ENCODE peak calls at places on chromosomes 12 and 14, in five cellular contexts. Z, X, C, P and H are unnamed samples.

GRCh38 chr12:132503611-132504204 is 13.8 kb downstream of the FBRSL1 start:
- DNase-seq in Z (no peak), X (no peak), C (no peak), P (no peak), H (no peak)

GRCh38 chr14:60650382-60650961 is 1.2 kb upstream of the SIX1 start:
- DNase-seq in Z (no peak), X (no peak), C (peak), P (no peak), H (no peak)

GRCh38 chr12:42742691-42743090 is 153.1 kb upstream of the PRICKLE1 start:
- DNase-seq in Z (peak), X (no peak), C (no peak), P (no peak), H (no peak)

GRCh38 chr12:121536058-121536928 is 44.5 kb downstream of the KDM2B start:
- DNase-seq in Z (peak), X (no peak), C (peak), P (peak), H (peak)

GRCh38 chr14:71650187-71650586 is 282.0 kb upstream of the RGS6 start:
- DNase-seq in Z (no peak), X (no peak), C (peak), P (no peak), H (no peak)

GRCh38 chr14:104555621-104556255 is 23.8 kb upstream of the C14orf180 start:
- DNase-seq in Z (no peak), X (no peak), C (no peak), P (no peak), H (no peak)

GRCh38 chr12:52175411-52176350 is 16.1 kb downstream of the KRT80 start:
- DNase-seq in Z (no peak), X (no peak), C (no peak), P (no peak), H (no peak)

GRCh38 chr12:83414981-83415380 is 728.3 kb downstream of the TMTC2 start:
- DNase-seq in Z (no peak), X (no peak), C (no peak), P (no peak), H (no peak)

GRCh38 chr14:91649930-91650329 is 82.0 kb downstream of the CATSPERB start:
- DNase-seq in Z (peak), X (no peak), C (peak), P (peak), H (peak)

GRCh38 chr12:22121224-22121623 is 75.2 kb downstream of the CMAS start:
- DNase-seq in Z (peak), X (no peak), C (no peak), P (peak), H (no peak)

GRCh38 chr14:93051600-93052546 is 63.9 kb downstream of the ITPK1 start:
- DNase-seq in Z (no peak), X (no peak), C (no peak), P (no peak), H (no peak)

GRCh38 chr12:87216436-87216835 is 812.8 kb downstream of the C12orf50 start:
- DNase-seq in Z (no peak), X (no peak), C (peak), P (no peak), H (no peak)

GRCh38 chr12:59459966-59460365 is 135.9 kb upstream of the SLC16A7 start:
- DNase-seq in Z (no peak), X (no peak), C (peak), P (no peak), H (no peak)

GRCh38 chr12:50676761-50677160 is 87.1 kb upstream of the ATF1 start:
- DNase-seq in Z (no peak), X (no peak), C (no peak), P (no peak), H (no peak)

GRCh38 chr14:22691171-22691570 is 47.0 kb upstream of the OR6J1 start:
- DNase-seq in Z (no peak), X (no peak), C (peak), P (no peak), H (no peak)

GRCh38 chr14:59395672-59396071 is 69.5 kb downstream of the GPR135 start:
- DNase-seq in Z (no peak), X (no peak), C (no peak), P (no peak), H (no peak)

GRCh38 chr14:80974338-80975078 is 19.1 kb downstream of the TSHR start:
- DNase-seq in Z (no peak), X (no peak), C (no peak), P (no peak), H (no peak)

GRCh38 chr12:117143008-117143532 is 43.9 kb upstream of the TESC start:
- DNase-seq in Z (peak), X (no peak), C (peak), P (no peak), H (no peak)

GRCh38 chr12:48184549-48184922 is 1.1 kb downstream of the CCDC184 start:
- DNase-seq in Z (no peak), X (no peak), C (no peak), P (no peak), H (no peak)

GRCh38 chr14:63398952-63399351 is 80.2 kb upstream of the GPHB5 start:
- DNase-seq in Z (no peak), X (no peak), C (no peak), P (no peak), H (no peak)

GRCh38 chr14:70096866-70097265 is 91.9 kb downstream of the SLC8A3 start:
- DNase-seq in Z (peak), X (no peak), C (peak), P (peak), H (no peak)

GRCh38 chr14:71371711-71372396 is 464.6 kb downstream of the PCNX1 start:
- DNase-seq in Z (peak), X (no peak), C (peak), P (no peak), H (no peak)

GRCh38 chr14:92470215-92470614 is 43.4 kb upstream of the RIN3 start:
- DNase-seq in Z (peak), X (no peak), C (peak), P (no peak), H (no peak)

GRCh38 chr14:55838529-55839052 is 258.6 kb downstream of the KTN1 start:
- DNase-seq in Z (no peak), X (no peak), C (peak), P (no peak), H (no peak)

GRCh38 chr14:60092516-60092915 is 793 bp downstream of the PCNX4 start:
- DNase-seq in Z (peak), X (no peak), C (peak), P (peak), H (no peak)

GRCh38 chr14:31025335-31026075 is at the start of gene AP4S1:
- DNase-seq in Z (peak), X (no peak), C (no peak), P (peak), H (peak)
- TF ChIP-seq POLR2A in Z (peak), X (no peak), C (no peak), P (peak), H (no peak)

GRCh38 chr14:100117026-100117425 is 42.4 kb downstream of the DEGS2 start:
- DNase-seq in Z (no peak), X (no peak), C (no peak), P (no peak), H (no peak)
- TF ChIP-seq POLR2A in Z (no peak), X (no peak), C (no peak), P (no peak), H (no peak)

GRCh38 chr12:6912164-6912956 is 2.0 kb upstream of the ENO2 start:
- DNase-seq in Z (no peak), X (no peak), C (no peak), P (no peak), H (no peak)

GRCh38 chr12:6915023-6915788 is 826 bp downstream of the ENO2 start:
- DNase-seq in Z (peak), X (no peak), C (no peak), P (no peak), H (no peak)

GRCh38 chr12:6916426-6917200 is 2.2 kb downstream of the ENO2 start:
- DNase-seq in Z (no peak), X (no peak), C (no peak), P (no peak), H (no peak)

GRCh38 chr12:6915789-6916285 is 1.5 kb downstream of the ENO2 start:
- DNase-seq in Z (no peak), X (no peak), C (no peak), P (no peak), H (no peak)

DNA sequence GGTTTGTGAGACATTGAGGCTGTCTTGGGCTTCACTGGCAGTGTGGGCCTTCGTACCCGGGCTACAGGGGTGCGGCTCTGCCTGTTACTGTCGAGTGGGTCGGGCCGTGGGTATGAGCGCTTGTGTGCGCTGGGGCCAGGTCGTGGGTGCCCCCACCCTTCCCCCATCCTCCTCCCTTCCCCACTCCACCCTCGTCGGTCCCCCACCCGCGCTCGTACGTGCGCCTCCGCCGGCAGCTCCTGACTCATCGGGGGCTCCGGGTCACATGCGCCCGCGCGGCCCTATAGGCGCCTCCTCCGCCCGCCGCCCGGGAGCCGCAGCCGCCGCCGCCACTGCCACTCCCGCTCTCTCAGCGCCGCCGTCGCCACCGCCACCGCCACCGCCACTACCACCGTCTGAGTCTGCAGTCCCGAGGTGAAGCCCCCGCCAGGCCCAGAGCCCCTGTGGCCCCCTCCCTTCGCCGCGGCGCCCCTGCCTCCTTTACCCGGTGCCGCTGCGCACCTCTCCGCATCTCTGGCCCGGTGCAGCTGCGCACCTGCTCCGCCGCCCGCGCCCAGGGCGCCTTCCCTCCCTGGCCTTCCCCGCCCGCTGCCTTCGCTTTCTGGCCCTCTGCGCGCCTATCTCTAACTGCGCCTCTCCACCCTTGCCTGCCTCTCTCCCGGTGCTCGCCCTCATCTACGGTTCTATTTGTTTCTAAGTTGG is at the start of gene ENO2:
- DNase-seq in Z (peak), X (no peak), C (peak), P (peak), H (peak)
- TF ChIP-seq POLR2A in Z (peak), X (no peak), C (no peak), P (no peak), H (no peak)

GRCh38 chr14:73802431-73803188 is 49.0 kb upstream of the PTGR2 start:
- DNase-seq in Z (peak), X (no peak), C (no peak), P (peak), H (no peak)
- TF ChIP-seq POLR2A in Z (no peak), X (no peak), C (no peak), P (no peak), H (no peak)

DNA sequence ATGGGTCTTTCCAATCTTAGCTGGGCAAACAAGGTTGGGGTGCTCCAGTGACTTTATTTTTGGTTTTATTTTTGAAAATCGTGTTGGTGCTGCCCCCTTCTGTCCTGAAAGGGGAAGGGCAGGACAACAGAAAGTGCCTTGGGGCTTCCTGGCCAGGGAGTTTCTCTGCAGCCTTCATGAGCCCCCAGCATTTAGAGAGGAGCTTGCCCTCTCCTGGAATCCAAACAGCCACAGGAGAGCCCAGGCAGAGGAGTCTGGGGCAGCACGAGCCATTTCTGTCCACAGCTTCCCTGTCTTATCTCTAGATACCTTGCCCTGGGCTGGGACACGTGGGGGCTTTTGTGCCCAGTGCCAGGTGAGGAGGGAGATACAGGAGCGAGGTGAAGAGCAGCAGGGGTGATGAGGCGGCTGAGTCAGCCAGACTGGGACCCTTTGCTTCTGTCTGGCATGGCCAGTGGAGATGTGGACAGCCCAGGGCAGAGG is 4.4 kb upstream of the C1RL start:
- DNase-seq in Z (peak), X (no peak), C (peak), P (peak), H (no peak)
- TF ChIP-seq POLR2A in Z (no peak), X (no peak), C (no peak), P (no peak), H (no peak)

DNA sequence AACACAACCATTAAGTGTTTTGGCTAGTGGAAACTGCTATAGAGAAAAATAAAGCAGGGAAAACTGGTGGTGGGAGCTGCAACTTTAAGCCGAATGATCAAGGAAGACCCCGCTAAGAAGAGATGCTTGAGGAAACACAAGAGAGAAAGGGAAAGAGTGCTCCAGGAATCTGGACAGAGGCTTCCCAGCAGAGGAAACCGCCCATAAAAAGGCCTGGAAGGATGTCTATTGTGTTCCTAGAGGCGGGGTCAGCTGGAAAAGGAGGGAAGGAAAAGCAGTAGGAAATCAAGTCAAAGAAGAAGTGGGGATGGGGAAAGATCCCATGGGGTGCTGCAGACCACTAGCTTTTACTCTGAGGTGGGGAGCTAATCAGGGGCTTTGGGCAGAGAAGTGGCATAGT is 12.4 kb downstream of the SLC2A13 start:
- DNase-seq in Z (no peak), X (no peak), C (no peak), P (no peak), H (no peak)
- TF ChIP-seq POLR2A in Z (no peak), X (no peak), C (no peak), P (no peak), H (no peak)

DNA sequence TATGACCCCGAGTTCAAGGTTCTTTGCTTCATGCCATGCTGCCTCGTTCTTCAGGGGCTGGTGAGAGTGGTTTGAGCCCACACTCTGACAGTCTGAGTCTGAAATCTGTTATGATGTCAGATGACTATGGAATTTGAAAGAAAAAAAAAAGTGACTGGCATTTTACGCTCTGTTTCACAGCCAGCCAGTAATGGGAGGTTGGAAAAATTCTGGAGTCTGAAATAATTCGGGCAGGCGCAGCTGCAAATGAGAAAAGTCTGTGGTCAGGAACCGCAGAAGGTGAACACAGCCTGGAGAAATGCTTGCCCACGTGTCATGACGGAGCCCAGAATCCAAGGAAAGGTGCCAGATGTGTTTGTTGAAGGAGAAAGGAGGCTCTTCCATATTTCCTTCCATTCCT is 269.8 kb upstream of the PWP1 start:
- DNase-seq in Z (no peak), X (no peak), C (no peak), P (no peak), H (no peak)
- TF ChIP-seq POLR2A in Z (no peak), X (no peak), C (no peak), P (no peak), H (no peak)

GRCh38 chr12:131049569-131050339 is 96.0 kb downstream of the ADGRD1 start:
- DNase-seq in Z (no peak), X (no peak), C (no peak), P (no peak), H (no peak)
- TF ChIP-seq POLR2A in Z (no peak), X (no peak), C (no peak), P (no peak), H (no peak)